ENCODE peak calls at places on chromosomes 7 and 10, in nine cellular contexts. K is ecto neural progenitor cell; N is neural progenitor cell; E is memory B cell; C is stimulated activated CD8-positive, alpha-beta memory T cell treated with anti-CD3 and anti-CD28 coated beads, Interleukin-12 subunit alpha, Interleukin-12 subunit beta, amount 100 ng/mL, for 1 hour; B is stimulated activated CD4-positive, alpha-beta T cell treated with anti-CD3 and anti-CD28 coated beads, Interleukin-2, amount 100 ng/mL, for 48 hours; F is A549; Z is H7; A is ureter. R is an unnamed sample.

GRCh38 chr10:129880191-129880590 is 83.9 kb downstream of the EBF3 start:
- DNase-seq in B (no peak), C (no peak), Z (no peak), E (no peak), N (no peak), K (no peak), A (no peak), F (no peak), R (no peak)

GRCh38 chr10:114685456-114685855 is 27.4 kb upstream of the ABLIM1 start:
- DNase-seq in N (no peak), C (no peak), K (no peak), Z (no peak), F (no peak), E (no peak), A (no peak), B (no peak), R (no peak)

GRCh38 chr7:64562621-64563275 is at the start of gene ZNF680:
- DNase-seq in C (peak), K (no peak), F (peak), N (no peak), E (peak), Z (peak), B (peak), A (peak), R (peak)

GRCh38 chr7:103972779-103973434 is 16.6 kb downstream of the RELN start:
- DNase-seq in Z (no peak), N (no peak), B (no peak), E (no peak), C (no peak), F (no peak), K (no peak), A (no peak), R (no peak)

GRCh38 chr7:151113344-151114150 is 27.3 kb downstream of the AGAP3 start:
- DNase-seq in N (peak), C (no peak), A (no peak), E (no peak), B (no peak), F (peak), Z (peak), K (no peak), R (no peak)

GRCh38 chr7:36409180-36409579 is 19.5 kb downstream of the ANLN start:
- DNase-seq in Z (no peak), B (no peak), C (no peak), F (no peak), N (no peak), K (no peak), E (no peak), A (no peak), R (no peak)

GRCh38 chr10:124745678-124746077 is 1.5 kb upstream of the FAM53B start:
- DNase-seq in F (peak), Z (no peak), C (no peak), N (peak), A (no peak), B (no peak), K (no peak), E (no peak), R (no peak)

GRCh38 chr7:127089146-127089545 is 163.6 kb downstream of the GRM8 start:
- DNase-seq in B (no peak), F (no peak), A (no peak), E (no peak), K (no peak), Z (no peak), N (no peak), C (no peak), R (no peak)

GRCh38 chr10:97422921-97423420 is 3.0 kb upstream of the PGAM1 start:
- DNase-seq in B (no peak), Z (no peak), E (no peak), A (no peak), F (no peak), C (no peak), K (no peak), N (no peak), R (no peak)

GRCh38 chr7:95478139-95479037 is 7.4 kb upstream of the ASB4 start:
- DNase-seq in K (no peak), B (no peak), C (no peak), E (no peak), A (no peak), N (peak), Z (no peak), F (peak), R (no peak)

GRCh38 chr10:1300218-1300617 is 244.0 kb downstream of the WDR37 start:
- DNase-seq in F (no peak), K (no peak), C (no peak), N (no peak), A (peak), B (no peak), Z (no peak), E (no peak), R (no peak)

GRCh38 chr10:71712572-71713134 is 6.9 kb downstream of the C10orf105 start:
- DNase-seq in A (no peak), F (no peak), Z (no peak), K (no peak), N (no peak), C (no peak), E (no peak), B (no peak), R (no peak)

GRCh38 chr10:117186832-117187615 is 10.3 kb upstream of the KCNK18 start:
- DNase-seq in E (no peak), K (no peak), Z (no peak), C (no peak), F (peak), N (no peak), B (no peak), A (no peak), R (no peak)

GRCh38 chr10:99551158-99551557 is 18.4 kb downstream of the NKX2-3 start:
- DNase-seq in Z (no peak), A (no peak), E (no peak), C (no peak), F (no peak), B (no peak), K (no peak), N (peak), R (no peak)

GRCh38 chr7:67523706-67524105 is 527.1 kb downstream of the TYW1 start:
- DNase-seq in N (no peak), E (no peak), B (no peak), F (no peak), K (no peak), C (no peak), Z (no peak), A (no peak), R (no peak)

GRCh38 chr10:36089790-36090391 is 447.8 kb upstream of the FZD8 start:
- DNase-seq in A (no peak), N (no peak), Z (no peak), F (no peak), E (no peak), B (no peak), K (no peak), C (no peak), R (no peak)

GRCh38 chr10:7484456-7485266 is 73.8 kb upstream of the SFMBT2 start:
- DNase-seq in C (peak), Z (no peak), N (no peak), B (peak), K (no peak), A (no peak), E (no peak), F (no peak), R (no peak)

GRCh38 chr10:13634207-13634606 is 47.4 kb downstream of the PRPF18 start:
- DNase-seq in Z (no peak), A (no peak), N (no peak), E (no peak), K (no peak), C (no peak), B (no peak), F (no peak), R (no peak)

GRCh38 chr10:34229917-34230316 is 585.2 kb downstream of the PARD3 start:
- DNase-seq in B (no peak), E (no peak), A (no peak), Z (no peak), N (no peak), C (no peak), K (no peak), F (no peak), R (no peak)

GRCh38 chr7:134452991-134453473 is 5.9 kb downstream of the AKR1B1 start:
- DNase-seq in B (no peak), A (no peak), E (no peak), Z (no peak), F (no peak), N (no peak), C (no peak), K (no peak), R (no peak)

GRCh38 chr7:22587322-22587721 is 87.3 kb upstream of the STEAP1B start:
- DNase-seq in F (no peak), Z (no peak), C (no peak), N (no peak), A (no peak), B (no peak), K (no peak), E (no peak), R (no peak)

GRCh38 chr7:130845581-130846085 is 111.6 kb upstream of the KLF14 start:
- DNase-seq in C (no peak), Z (no peak), B (no peak), N (no peak), A (no peak), F (peak), K (no peak), E (no peak), R (no peak)

GRCh38 chr7:111639894-111640293 is 77.6 kb upstream of the IMMP2L start:
- DNase-seq in B (no peak), Z (no peak), E (no peak), A (no peak), C (no peak), K (no peak), N (no peak), F (no peak), R (no peak)

GRCh38 chr10:78688221-78688944 is 380.4 kb upstream of the ZMIZ1 start:
- DNase-seq in B (no peak), Z (no peak), E (no peak), C (no peak), A (no peak), K (peak), N (no peak), F (no peak), R (no peak)

R was measured in stomach.